ENCODE peak calls at places on chromosomes 4 and X, in ten cellular contexts. S is NCI-H1105; D is small intestine; G is activated naive CD8-positive, alpha-beta T cell treated with anti-CD3 and anti-CD28 coated beads, Interleukin-2, amount 10 ng/mL, durations not matched to agents 7 days and 5 days; F is breast epithelium; R is stromal cell of bone marrow; O is H4; M is CD4-positive, alpha-beta T cell; N is NCI-H1417; W is stimulated activated CD8-positive, alpha-beta memory T cell treated with anti-CD3 and anti-CD28 coated beads, Interleukin-2, amount 100 ng/mL, for 1 hour. T is an unnamed sample.

GRCh38 chr4:57854748-57855147 is 744.6 kb upstream of the IGFBP7 start:
- DNase-seq in S (no peak), W (no peak), G (no peak), O (no peak), M (no peak), R (no peak), F (no peak), D (no peak), N (no peak), T (no peak)

GRCh38 chrX:153635788-153636668 is 11.0 kb upstream of the DUSP9 start:
- DNase-seq in N (no peak), W (no peak), R (no peak), G (no peak), O (peak), S (no peak), F (no peak), M (no peak), D (peak), T (no peak)

GRCh38 chr4:25879091-25879584 is 16.4 kb upstream of the SEL1L3 start:
- DNase-seq in S (no peak), M (no peak), O (no peak), D (no peak), W (no peak), G (no peak), F (no peak), R (no peak), N (no peak), T (no peak)

GRCh38 chrX:149641832-149642231 is 10.2 kb upstream of the TMEM185A start:
- DNase-seq in W (no peak), M (no peak), O (no peak), D (no peak), F (no peak), G (no peak), N (no peak), S (no peak), R (no peak), T (no peak)

GRCh38 chr4:75696036-75696435 is 22.8 kb upstream of the G3BP2 start:
- DNase-seq in G (no peak), D (peak), W (no peak), R (no peak), N (no peak), F (no peak), O (no peak), M (peak), S (no peak), T (no peak)

GRCh38 chr4:61468091-61468720 is 268.1 kb downstream of the ADGRL3 start:
- DNase-seq in G (no peak), S (no peak), O (peak), F (no peak), M (no peak), D (no peak), W (no peak), R (no peak), N (no peak), T (no peak)

GRCh38 chrX:153600032-153600373 is 1.1 kb upstream of the CCNQ start:
- DNase-seq in M (no peak), R (no peak), F (no peak), N (no peak), O (no peak), W (no peak), S (no peak), D (peak), G (no peak), T (no peak)

GRCh38 chr4:115325836-115326235 is 212.4 kb upstream of the NDST4 start:
- DNase-seq in N (no peak), O (no peak), M (no peak), G (no peak), S (no peak), D (no peak), R (no peak), W (no peak), F (no peak), T (no peak)

GRCh38 chrX:45508459-45508858 is 307.8 kb upstream of the DIPK2B start:
- DNase-seq in S (no peak), O (no peak), F (no peak), M (no peak), D (no peak), G (no peak), R (peak), N (no peak), W (no peak), T (no peak)

GRCh38 chr4:25810016-25810415 is 52.8 kb downstream of the SEL1L3 start:
- DNase-seq in N (no peak), S (no peak), F (no peak), R (no peak), M (no peak), O (no peak), W (no peak), G (no peak), D (peak), T (no peak)

GRCh38 chr4:2835978-2836377 is 7.7 kb upstream of the ADD1 start:
- DNase-seq in N (no peak), W (no peak), M (no peak), O (no peak), S (no peak), G (no peak), R (no peak), F (no peak), D (no peak), T (no peak)

GRCh38 chr4:77579406-77580076 is 26.1 kb upstream of the CXCL13 start:
- DNase-seq in R (peak), O (peak), S (peak), W (no peak), G (no peak), N (peak), F (no peak), D (no peak), M (no peak), T (no peak)

GRCh38 chrX:51461053-51462050 is 35.0 kb downstream of the NUDT11 start:
- DNase-seq in M (no peak), G (no peak), S (no peak), N (peak), O (peak), R (peak), W (no peak), D (peak), F (no peak), T (no peak)

GRCh38 chr4:82898322-82899243 is 2.0 kb upstream of the THAP9 start:
- DNase-seq in N (no peak), M (no peak), F (no peak), R (peak), S (no peak), G (no peak), O (peak), W (no peak), D (peak), T (peak)

GRCh38 chr4:69749771-69750170 is 10.6 kb downstream of the SULT1B1 start:
- DNase-seq in D (no peak), G (no peak), R (no peak), W (no peak), N (no peak), O (no peak), M (no peak), S (no peak), F (no peak), T (no peak)

GRCh38 chr4:80215449-80216052 is 18.2 kb downstream of the PRDM8 start:
- DNase-seq in N (no peak), S (peak), M (no peak), O (peak), G (no peak), F (no peak), D (peak), R (no peak), W (no peak), T (peak)

GRCh38 chrX:40449396-40449795 is 131.4 kb upstream of the ATP6AP2 start:
- DNase-seq in D (peak), G (no peak), O (no peak), S (peak), F (no peak), W (no peak), M (no peak), N (no peak), R (no peak), T (peak)

GRCh38 chrX:71181558-71181909 is 36.9 kb downstream of the NLGN3 start:
- DNase-seq in F (no peak), W (peak), R (no peak), M (peak), G (peak), O (no peak), N (peak), D (no peak), S (peak), T (no peak)

GRCh38 chrX:77412631-77413030 is 34.6 kb upstream of the FGF16 start:
- DNase-seq in S (no peak), R (no peak), F (no peak), O (no peak), W (no peak), M (no peak), D (peak), G (no peak), N (no peak), T (no peak)

GRCh38 chr4:155761916-155762315 is 3.1 kb downstream of the GUCY1B1 start:
- DNase-seq in O (no peak), W (no peak), S (no peak), N (no peak), M (no peak), G (no peak), R (no peak), D (no peak), F (no peak), T (no peak)

GRCh38 chrX:13432776-13433605 is 113.1 kb upstream of the ATXN3L start:
- DNase-seq in M (no peak), N (no peak), F (no peak), G (no peak), O (peak), R (peak), S (no peak), W (no peak), D (no peak), T (no peak)

GRCh38 chrX:17035111-17035510 is 88.7 kb downstream of the REPS2 start:
- DNase-seq in M (no peak), R (no peak), D (no peak), N (no peak), O (no peak), W (no peak), F (no peak), G (no peak), S (no peak), T (no peak)

GRCh38 chrX:65493431-65493830 is 41.2 kb downstream of the LAS1L start:
- DNase-seq in G (no peak), D (no peak), R (no peak), W (no peak), O (no peak), S (no peak), M (no peak), F (no peak), N (no peak), T (no peak)

GRCh38 chrX:150655713-150656266 is 37.4 kb upstream of the MTMR1 start:
- DNase-seq in F (no peak), R (no peak), M (no peak), N (no peak), D (no peak), G (no peak), W (no peak), S (no peak), O (no peak), T (no peak)

GRCh38 chrX:47690175-47690574 is 31.2 kb upstream of the UXT start:
- DNase-seq in W (no peak), D (no peak), S (no peak), F (no peak), N (no peak), O (peak), R (no peak), G (no peak), M (no peak), T (no peak)

GRCh38 chr4:3320361-3321023 is 27.7 kb downstream of the RGS12 start:
- DNase-seq in G (no peak), D (no peak), O (peak), M (no peak), R (no peak), S (no peak), W (no peak), N (no peak), F (peak), T (peak)

GRCh38 chr4:125316391-125316780 is 1.6 kb downstream of the FAT4 start:
- DNase-seq in D (no peak), N (peak), W (no peak), M (no peak), O (peak), S (no peak), R (no peak), F (no peak), G (peak), T (peak)

GRCh38 chrX:97306771-97307470 is 423.2 kb downstream of the RPA4 start:
- DNase-seq in S (no peak), F (no peak), N (no peak), G (no peak), O (no peak), D (no peak), R (no peak), M (no peak), W (no peak), T (no peak)

GRCh38 chrX:46575991-46576392 is 2.4 kb downstream of the CHST7 start:
- DNase-seq in O (no peak), F (no peak), G (no peak), S (no peak), N (no peak), D (no peak), R (no peak), W (no peak), M (no peak), T (no peak)